ENCODE peak calls at places on chromosomes 4 and X, in five cellular contexts. B is SK-N-SH; M is dermis microvascular lymphatic vessel endothelial cell; D is stimulated activated CD4-positive, alpha-beta T cell treated with anti-CD3 and anti-CD28 coated beads, Interleukin-4, amount 100 ng/mL, for 48 hours; N is NCI-H187 treated with DMSO at 0.1 percent for 48 hours. J is an unnamed sample.

GRCh38 chr4:113222006-113222405 is 172.6 kb downstream of the ANK2 start:
- DNase-seq in D (no peak), M (no peak), B (no peak), N (no peak), J (no peak)

GRCh38 chr4:125043453-125043852 is 271.3 kb upstream of the FAT4 start:
- DNase-seq in D (no peak), B (no peak), N (no peak), M (no peak), J (no peak)

GRCh38 chr4:6749340-6750171 is 33.0 kb upstream of the KIAA0232 start:
- DNase-seq in B (peak), N (no peak), M (peak), D (no peak), J (peak)

GRCh38 chr4:53459548-53459947 is 82.1 kb downstream of the FIP1L1 start:
- DNase-seq in N (no peak), D (no peak), B (no peak), M (no peak), J (no peak)

GRCh38 chr4:152534541-152535231 is 1.2 kb downstream of the FBXW7 start:
- DNase-seq in M (no peak), B (peak), D (peak), N (no peak), J (peak)

GRCh38 chrX:19214248-19214787 is 92.0 kb upstream of the ADGRG2 start:
- DNase-seq in N (no peak), B (no peak), M (no peak), D (no peak), J (no peak)

GRCh38 chrX:13283512-13283911 is 36.3 kb downstream of the ATXN3L start:
- DNase-seq in B (no peak), D (no peak), N (no peak), M (no peak), J (no peak)

GRCh38 chrX:68807818-68808217 is 21.0 kb upstream of the EFNB1 start:
- DNase-seq in B (no peak), N (no peak), M (no peak), D (no peak), J (no peak)

GRCh38 chr4:173669460-173670179 is 139.6 kb upstream of the HAND2 start:
- DNase-seq in B (no peak), M (no peak), N (no peak), D (no peak), J (no peak)

GRCh38 chr4:84750260-84750955 is 167.5 kb downstream of the CDS1 start:
- DNase-seq in B (peak), M (peak), D (no peak), N (no peak), J (no peak)

GRCh38 chr4:13329340-13329850 is 154.7 kb downstream of the RAB28 start:
- DNase-seq in B (no peak), N (no peak), D (no peak), M (no peak), J (no peak)

GRCh38 chr4:107279729-107280128 is 243.6 kb upstream of the DKK2 start:
- DNase-seq in B (no peak), M (no peak), D (no peak), N (no peak), J (no peak)

GRCh38 chrX:120801426-120801825 is 74.2 kb downstream of the CT47B1 start:
- DNase-seq in D (no peak), M (no peak), N (no peak), B (no peak), J (no peak)

GRCh38 chrX:107571296-107571998 is 56.9 kb upstream of the PRPS1 start:
- DNase-seq in M (no peak), N (no peak), B (no peak), D (no peak), J (no peak)

GRCh38 chr4:23333556-23333945 is 556.3 kb downstream of the PPARGC1A start:
- DNase-seq in B (no peak), M (no peak), N (no peak), D (no peak), J (no peak)

GRCh38 chr4:99024481-99025275 is 29.2 kb downstream of the METAP1 start:
- DNase-seq in D (no peak), M (no peak), B (no peak), N (no peak), J (peak)

GRCh38 chr4:47374477-47374876 is 89.0 kb downstream of the COMMD8 start:
- DNase-seq in B (no peak), N (no peak), M (no peak), D (no peak), J (no peak)

GRCh38 chr4:89420507-89420906 is 112.9 kb upstream of the GPRIN3 start:
- DNase-seq in N (no peak), D (no peak), M (no peak), B (no peak), J (no peak)

GRCh38 chr4:38805530-38806145 is 1.0 kb upstream of the TLR1 start:
- DNase-seq in N (no peak), D (no peak), M (no peak), B (no peak), J (peak)

GRCh38 chr4:132827522-132827921 is 321.6 kb upstream of the PCDH10 start:
- DNase-seq in B (no peak), M (no peak), N (no peak), D (no peak), J (no peak)

GRCh38 chrX:140432328-140433025 is 72.4 kb downstream of the SOX3 start:
- DNase-seq in M (peak), B (no peak), N (no peak), D (no peak), J (no peak)

GRCh38 chr4:102430511-102430910 is 70.6 kb upstream of the NFKB1 start:
- DNase-seq in N (no peak), D (no peak), B (no peak), M (no peak), J (no peak)

GRCh38 chrX:30702736-30703135 is 49.5 kb downstream of the GK start:
- DNase-seq in M (no peak), N (no peak), D (no peak), B (no peak), J (no peak)

GRCh38 chrX:97405031-97405685 is 521.5 kb downstream of the RPA4 start:
- DNase-seq in D (no peak), B (no peak), N (no peak), M (no peak), J (no peak)

GRCh38 chr4:82797591-82798081 is 960 bp downstream of the SCD5 start:
- DNase-seq in B (peak), D (no peak), M (no peak), N (no peak), J (no peak)

GRCh38 chr4:19684079-19684478 is 567.6 kb upstream of the SLIT2 start:
- DNase-seq in N (no peak), M (no peak), D (no peak), B (no peak), J (no peak)

GRCh38 chr4:128465523-128465922 is 177.9 kb upstream of the PGRMC2 start:
- DNase-seq in B (no peak), M (no peak), N (no peak), D (no peak), J (no peak)

GRCh38 chrX:12988797-12989196 is 13.9 kb downstream of the TMSB4X start:
- DNase-seq in M (no peak), B (no peak), N (no peak), D (no peak), J (peak)

GRCh38 chr4:85726555-85726954 is 251.6 kb downstream of the ARHGAP24 start:
- DNase-seq in N (no peak), D (no peak), B (no peak), M (no peak), J (no peak)

GRCh38 chr4:187558391-187558790 is 437.2 kb upstream of the ZFP42 start:
- DNase-seq in M (no peak), B (no peak), N (no peak), D (no peak), J (no peak)